ENCODE peak calls at places on chromosomes 2 and 18, in six cellular contexts. One of them, this sample, is unnamed.

GRCh38 chr18:33304277-33304676 is 136.2 kb downstream of the CCDC178 start:
- DNase-seq in neuronal stem cell: no peak
- DNase-seq in IMR-90: no peak
- DNase-seq in mesenchymal stem cell: no peak
- DNase-seq in H9: no peak
- DNase-seq in H1: no peak
- DNase-seq in this sample: no peak

GRCh38 chr18:43893001-43893637 is 615.8 kb upstream of the SYT4 start:
- DNase-seq in neuronal stem cell: no peak
- DNase-seq in IMR-90: peak; percentile 92
- DNase-seq in mesenchymal stem cell: peak; percentile 91
- DNase-seq in H9: no peak
- DNase-seq in H1: no peak
- DNase-seq in this sample: no peak

GRCh38 chr18:58097127-58097906 is 53.3 kb downstream of the NEDD4L start:
- DNase-seq in neuronal stem cell: no peak
- DNase-seq in IMR-90: peak; percentile 37
- DNase-seq in mesenchymal stem cell: no peak
- DNase-seq in H9: no peak
- DNase-seq in H1: no peak
- DNase-seq in this sample: peak; percentile 74

GRCh38 chr2:37418956-37419355 is 74.5 kb downstream of the QPCT start:
- DNase-seq in neuronal stem cell: no peak
- DNase-seq in IMR-90: peak; percentile 58
- DNase-seq in mesenchymal stem cell: peak; percentile 68
- DNase-seq in H9: no peak
- DNase-seq in H1: no peak
- DNase-seq in this sample: no peak

GRCh38 chr2:128594953-128595677 is 276.4 kb upstream of the HS6ST1 start:
- DNase-seq in neuronal stem cell: no peak
- DNase-seq in IMR-90: no peak
- DNase-seq in mesenchymal stem cell: no peak
- DNase-seq in H9: no peak
- DNase-seq in H1: peak; percentile 8
- DNase-seq in this sample: no peak

GRCh38 chr2:216016581-216016980 is 3.2 kb upstream of the MREG start:
- DNase-seq in neuronal stem cell: no peak
- DNase-seq in IMR-90: no peak
- DNase-seq in mesenchymal stem cell: no peak
- DNase-seq in H9: no peak
- DNase-seq in H1: no peak
- DNase-seq in this sample: no peak

GRCh38 chr2:226583715-226584114 is 215.9 kb downstream of the IRS1 start:
- DNase-seq in neuronal stem cell: no peak
- DNase-seq in IMR-90: peak; percentile 89
- DNase-seq in mesenchymal stem cell: peak; percentile 84
- DNase-seq in H9: no peak
- DNase-seq in H1: no peak
- DNase-seq in this sample: peak; percentile 83

GRCh38 chr2:30422437-30422805 is 24.6 kb upstream of the LCLAT1 start:
- DNase-seq in neuronal stem cell: no peak
- DNase-seq in IMR-90: peak; percentile 42
- DNase-seq in mesenchymal stem cell: peak; percentile 58
- DNase-seq in H9: no peak
- DNase-seq in H1: no peak
- DNase-seq in this sample: peak; percentile 34

GRCh38 chr2:226282151-226282550 is 517.5 kb downstream of the IRS1 start:
- DNase-seq in neuronal stem cell: no peak
- DNase-seq in IMR-90: no peak
- DNase-seq in mesenchymal stem cell: no peak
- DNase-seq in H9: no peak
- DNase-seq in H1: no peak
- DNase-seq in this sample: no peak

GRCh38 chr18:23765931-23766330 is 76.7 kb downstream of the LAMA3 start:
- DNase-seq in neuronal stem cell: no peak
- DNase-seq in IMR-90: no peak
- DNase-seq in mesenchymal stem cell: no peak
- DNase-seq in H9: no peak
- DNase-seq in H1: no peak
- DNase-seq in this sample: no peak

GRCh38 chr18:40355701-40356100 is 1599.3 kb upstream of the PIK3C3 start:
- DNase-seq in neuronal stem cell: no peak
- DNase-seq in IMR-90: peak; percentile 64
- DNase-seq in mesenchymal stem cell: no peak
- DNase-seq in H9: no peak
- DNase-seq in H1: no peak
- DNase-seq in this sample: no peak

GRCh38 chr2:203535784-203536590 is 886 bp upstream of the RAPH1 start:
- DNase-seq in neuronal stem cell: peak; percentile 3
- DNase-seq in IMR-90: peak; percentile 35
- DNase-seq in mesenchymal stem cell: peak; percentile 48
- DNase-seq in H9: no peak
- DNase-seq in H1: no peak
- DNase-seq in this sample: peak; percentile 20

GRCh38 chr2:232350804-232351685 is 27.5 kb upstream of the ALPP start:
- DNase-seq in neuronal stem cell: no peak
- DNase-seq in IMR-90: no peak
- DNase-seq in mesenchymal stem cell: no peak
- DNase-seq in H9: no peak
- DNase-seq in H1: peak; percentile 54
- DNase-seq in this sample: no peak

GRCh38 chr2:63432373-63432772 is 155.9 kb downstream of the WDPCP start:
- DNase-seq in neuronal stem cell: no peak
- DNase-seq in IMR-90: peak; percentile 66
- DNase-seq in mesenchymal stem cell: peak; percentile 42
- DNase-seq in H9: no peak
- DNase-seq in H1: no peak
- DNase-seq in this sample: no peak

GRCh38 chr2:85936421-85937068 is 47.8 kb upstream of the ST3GAL5 start:
- DNase-seq in neuronal stem cell: no peak
- DNase-seq in IMR-90: no peak
- DNase-seq in mesenchymal stem cell: peak; percentile 53
- DNase-seq in H9: no peak
- DNase-seq in H1: no peak
- DNase-seq in this sample: peak; percentile 32

GRCh38 chr18:79517322-79517721 is 121.6 kb downstream of the NFATC1 start:
- DNase-seq in neuronal stem cell: no peak
- DNase-seq in IMR-90: no peak
- DNase-seq in mesenchymal stem cell: no peak
- DNase-seq in H9: peak; percentile 24
- DNase-seq in H1: no peak
- DNase-seq in this sample: no peak

GRCh38 chr2:185689906-185690539 is 48.6 kb upstream of the FSIP2 start:
- DNase-seq in neuronal stem cell: no peak
- DNase-seq in IMR-90: no peak
- DNase-seq in mesenchymal stem cell: peak; percentile 11
- DNase-seq in H9: no peak
- DNase-seq in H1: no peak
- DNase-seq in this sample: no peak

GRCh38 chr2:189613077-189613636 is 32.6 kb upstream of the SLC40A1 start:
- DNase-seq in neuronal stem cell: no peak
- DNase-seq in IMR-90: peak; percentile 98
- DNase-seq in mesenchymal stem cell: peak; percentile 91
- DNase-seq in H9: no peak
- DNase-seq in H1: no peak
- DNase-seq in this sample: peak; percentile 94

GRCh38 chr2:19775838-19776237 is 125.9 kb downstream of the TTC32 start:
- DNase-seq in neuronal stem cell: no peak
- DNase-seq in IMR-90: peak; percentile 69
- DNase-seq in mesenchymal stem cell: peak; percentile 65
- DNase-seq in H9: no peak
- DNase-seq in H1: no peak
- DNase-seq in this sample: no peak

GRCh38 chr2:48355494-48355893 is 174.5 kb upstream of the STON1 start:
- DNase-seq in neuronal stem cell: no peak
- DNase-seq in IMR-90: no peak
- DNase-seq in mesenchymal stem cell: no peak
- DNase-seq in H9: no peak
- DNase-seq in H1: no peak
- DNase-seq in this sample: no peak

GRCh38 chr2:177273456-177273855 is 8.9 kb upstream of the NFE2L2 start:
- DNase-seq in neuronal stem cell: no peak
- DNase-seq in IMR-90: no peak
- DNase-seq in mesenchymal stem cell: no peak
- DNase-seq in H9: no peak
- DNase-seq in H1: no peak
- DNase-seq in this sample: no peak

GRCh38 chr2:53422979-53423378 is 344.6 kb upstream of the CHAC2 start:
- DNase-seq in neuronal stem cell: peak; percentile 18
- DNase-seq in IMR-90: peak; percentile 59
- DNase-seq in mesenchymal stem cell: peak; percentile 57
- DNase-seq in H9: peak; percentile 74
- DNase-seq in H1: peak; percentile 59
- DNase-seq in this sample: peak; percentile 82

GRCh38 chr2:182867411-182868048 is 1.1 kb upstream of the FRZB start:
- DNase-seq in neuronal stem cell: peak; percentile 39
- DNase-seq in IMR-90: no peak
- DNase-seq in mesenchymal stem cell: no peak
- DNase-seq in H9: no peak
- DNase-seq in H1: no peak
- DNase-seq in this sample: peak; percentile 23

GRCh38 chr2:174763793-174764179 is 486 bp downstream of the CHRNA1 start:
- DNase-seq in neuronal stem cell: no peak
- DNase-seq in IMR-90: no peak
- DNase-seq in mesenchymal stem cell: peak; percentile 25
- DNase-seq in H9: no peak
- DNase-seq in H1: no peak
- DNase-seq in this sample: no peak

GRCh38 chr2:174761837-174762236 is 2.4 kb downstream of the CHRNA1 start:
- DNase-seq in neuronal stem cell: no peak
- DNase-seq in IMR-90: peak; percentile 86
- DNase-seq in mesenchymal stem cell: peak; percentile 37
- DNase-seq in H9: no peak
- DNase-seq in H1: no peak
- DNase-seq in this sample: peak; percentile 38

GRCh38 chr2:174764281-174765063 is at the start of gene CHRNA1:
- DNase-seq in neuronal stem cell: no peak
- DNase-seq in IMR-90: peak; percentile 84
- DNase-seq in mesenchymal stem cell: peak; percentile 71
- DNase-seq in H9: no peak
- DNase-seq in H1: no peak
- DNase-seq in this sample: no peak

GRCh38 chr2:174760845-174761473 is 3.3 kb downstream of the CHRNA1 start:
- DNase-seq in neuronal stem cell: no peak
- DNase-seq in IMR-90: no peak
- DNase-seq in mesenchymal stem cell: no peak
- DNase-seq in H9: no peak
- DNase-seq in H1: no peak
- DNase-seq in this sample: no peak

DNA sequence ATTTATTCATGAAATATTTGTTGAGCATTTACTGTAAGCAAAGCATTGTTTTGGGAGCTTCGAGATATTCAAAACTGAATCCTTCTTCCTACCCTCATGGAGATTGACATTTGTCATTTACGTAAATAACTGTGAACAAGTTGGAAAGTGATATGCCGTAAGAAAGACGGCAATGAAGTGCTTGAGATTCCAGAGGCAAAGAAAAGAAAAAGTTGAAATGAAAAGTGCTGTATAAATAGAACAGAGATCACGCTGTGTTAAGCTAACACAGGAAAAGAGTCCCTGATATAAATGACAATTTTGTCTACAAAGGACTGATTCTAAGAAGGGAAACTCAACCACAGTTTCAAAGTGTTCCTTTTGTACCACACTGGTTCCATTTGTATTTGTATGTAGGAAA is 1.8 kb downstream of the CHRNA1 start:
- DNase-seq in neuronal stem cell: no peak
- DNase-seq in IMR-90: no peak
- DNase-seq in mesenchymal stem cell: no peak
- DNase-seq in H9: no peak
- DNase-seq in H1: no peak
- DNase-seq in this sample: no peak
- H2BK15ac ChIP-seq in neuronal stem cell: no peak overlapping the region
- H2BK15ac ChIP-seq in IMR-90: no peak overlapping the region
- H2BK15ac ChIP-seq in mesenchymal stem cell: no peak overlapping the region
- H2BK15ac ChIP-seq in H9: no peak overlapping the region
- H2BK15ac ChIP-seq in H1: no peak overlapping the region
- H2BK15ac ChIP-seq in this sample: no peak overlapping the region

DNA sequence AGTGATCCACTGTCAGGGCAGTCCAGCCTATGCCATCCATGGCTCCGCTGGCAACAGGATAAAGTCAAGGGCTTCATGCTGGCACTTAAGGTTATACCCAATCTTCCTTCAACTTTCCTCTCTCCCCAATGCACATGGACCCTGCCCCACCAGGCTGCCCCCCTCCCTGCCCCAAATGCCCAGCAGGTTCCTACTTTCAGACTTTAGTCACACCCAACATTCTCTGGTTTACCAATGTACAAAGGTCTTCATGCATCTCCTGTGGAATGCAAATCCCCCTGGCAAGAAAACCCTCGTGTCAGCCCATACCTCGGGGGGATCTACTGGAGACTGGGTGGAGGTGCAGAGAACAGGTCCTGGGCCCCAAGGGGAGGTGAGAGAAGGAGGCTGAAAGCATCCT is 59.3 kb downstream of the MCFD2 start:
- DNase-seq in neuronal stem cell: no peak
- DNase-seq in IMR-90: no peak
- DNase-seq in mesenchymal stem cell: no peak
- DNase-seq in H9: no peak
- DNase-seq in H1: no peak
- DNase-seq in this sample: no peak
- H2BK120ac ChIP-seq in neuronal stem cell: no peak overlapping the region
- H2BK120ac ChIP-seq in IMR-90: peak overlapping the region; percentile 98
- H2BK120ac ChIP-seq in mesenchymal stem cell: peak overlapping the region; percentile 0
- H2BK120ac ChIP-seq in H9: no peak overlapping the region
- H2BK120ac ChIP-seq in H1: no peak overlapping the region
- H2BK120ac ChIP-seq in this sample: no peak overlapping the region

GRCh38 chr18:61331051-61331450 is 2.2 kb upstream of the CDH20 start:
- DNase-seq in neuronal stem cell: no peak
- DNase-seq in IMR-90: no peak
- DNase-seq in mesenchymal stem cell: no peak
- DNase-seq in H9: no peak
- DNase-seq in H1: no peak
- DNase-seq in this sample: no peak
- H2BK15ac ChIP-seq in neuronal stem cell: no peak overlapping the region
- H2BK15ac ChIP-seq in IMR-90: no peak overlapping the region
- H2BK15ac ChIP-seq in mesenchymal stem cell: no peak overlapping the region
- H2BK15ac ChIP-seq in H9: no peak overlapping the region
- H2BK15ac ChIP-seq in H1: no peak overlapping the region
- H2BK15ac ChIP-seq in this sample: no peak overlapping the region

GRCh38 chr2:84905181-84906107 is at the start of gene TMSB10:
- DNase-seq in neuronal stem cell: peak; percentile 76
- DNase-seq in IMR-90: peak; percentile 80
- DNase-seq in mesenchymal stem cell: peak; percentile 87
- DNase-seq in H9: peak; percentile 74
- DNase-seq in H1: peak; percentile 87
- DNase-seq in this sample: peak; percentile 78
- H2BK120ac ChIP-seq in neuronal stem cell: peak within 1 kb of the TSS; percentile 78
- H2BK120ac ChIP-seq in IMR-90: peak within 1 kb of the TSS; percentile 50
- H2BK120ac ChIP-seq in mesenchymal stem cell: peak within 1 kb of the TSS; percentile 91
- H2BK120ac ChIP-seq in H9: no peak within 1 kb of the TSS
- H2BK120ac ChIP-seq in H1: peak within 1 kb of the TSS; percentile 69
- H2BK120ac ChIP-seq in this sample: peak within 1 kb of the TSS; percentile 62

GRCh38 chr18:49098386-49098785 is 147.6 kb upstream of the SMAD7 start:
- DNase-seq in neuronal stem cell: no peak
- DNase-seq in IMR-90: no peak
- DNase-seq in mesenchymal stem cell: no peak
- DNase-seq in H9: no peak
- DNase-seq in H1: no peak
- DNase-seq in this sample: peak; percentile 10
- H2BK15ac ChIP-seq in neuronal stem cell: no peak overlapping the region
- H2BK15ac ChIP-seq in IMR-90: no peak overlapping the region
- H2BK15ac ChIP-seq in mesenchymal stem cell: peak overlapping the region; percentile 48
- H2BK15ac ChIP-seq in H9: no peak overlapping the region
- H2BK15ac ChIP-seq in H1: no peak overlapping the region
- H2BK15ac ChIP-seq in this sample: no peak overlapping the region